ENCODE peak calls at places on chromosomes 2 and 18, in nine cellular contexts. F, Q, G, A, Y, E, H, L and W are unnamed samples.

GRCh38 chr2:149611100-149611820 is 23.7 kb upstream of the MMADHC start:
- DNase-seq in F (no peak), H (no peak), G (no peak), Q (no peak), A (no peak), L (no peak), E (no peak), Y (no peak), W (no peak)

GRCh38 chr18:33114749-33115148 is 325.8 kb downstream of the CCDC178 start:
- DNase-seq in A (no peak), F (peak), L (no peak), Y (no peak), G (no peak), H (no peak), Q (no peak), E (no peak), W (no peak)

GRCh38 chr18:63936156-63936931 is 12.8 kb upstream of the HMSD start:
- DNase-seq in E (peak), F (peak), Q (peak), L (peak), H (peak), A (peak), G (peak), Y (peak), W (peak)

GRCh38 chr18:54776282-54776977 is 51.8 kb upstream of the RAB27B start:
- DNase-seq in L (no peak), F (no peak), H (peak), Y (peak), Q (no peak), A (no peak), G (no peak), E (no peak), W (no peak)

GRCh38 chr2:120988051-120988707 is 252.5 kb downstream of the GLI2 start:
- DNase-seq in H (no peak), E (no peak), L (peak), F (no peak), Y (no peak), A (no peak), Q (no peak), G (no peak), W (no peak)

GRCh38 chr2:156221703-156222102 is 110.8 kb downstream of the NR4A2 start:
- DNase-seq in L (no peak), G (no peak), E (no peak), A (no peak), Q (no peak), F (no peak), Y (no peak), H (no peak), W (no peak)

GRCh38 chr2:10482979-10483378 is 34.9 kb upstream of the ODC1 start:
- DNase-seq in F (no peak), A (no peak), G (no peak), E (no peak), Y (no peak), H (no peak), Q (no peak), L (peak), W (no peak)

GRCh38 chr2:206150168-206150567 is 9.1 kb downstream of the NDUFS1 start:
- DNase-seq in H (no peak), G (no peak), Y (no peak), F (no peak), Q (no peak), E (no peak), L (no peak), A (no peak), W (no peak)

GRCh38 chr18:25736516-25736915 is 353.9 kb downstream of the SS18 start:
- DNase-seq in F (no peak), E (no peak), H (no peak), G (no peak), Q (no peak), Y (no peak), A (no peak), L (no peak), W (no peak)

GRCh38 chr18:23484783-23485182 is 18.5 kb upstream of the RMC1 start:
- DNase-seq in Y (no peak), F (no peak), Q (no peak), G (no peak), L (no peak), H (no peak), A (no peak), E (no peak), W (no peak)

GRCh38 chr2:221482581-221483140 is 89.4 kb downstream of the EPHA4 start:
- DNase-seq in Y (no peak), A (no peak), F (no peak), E (no peak), L (no peak), G (no peak), Q (no peak), H (no peak), W (peak)

GRCh38 chr2:61125798-61126197 is 36.2 kb upstream of the C2orf74 start:
- DNase-seq in A (no peak), F (no peak), E (no peak), Y (no peak), H (no peak), L (no peak), G (no peak), Q (no peak), W (no peak)

GRCh38 chr2:72103690-72104089 is 44.0 kb downstream of the CYP26B1 start:
- DNase-seq in Y (no peak), Q (no peak), G (no peak), A (no peak), H (no peak), F (no peak), E (no peak), L (no peak), W (no peak)

GRCh38 chr2:139850254-139850890 is 1070.2 kb upstream of the NXPH2 start:
- DNase-seq in Q (no peak), G (no peak), L (no peak), A (no peak), F (no peak), H (no peak), Y (no peak), E (no peak), W (no peak)

GRCh38 chr18:8469793-8470192 is 139.4 kb upstream of the RAB12 start:
- DNase-seq in Q (no peak), F (no peak), Y (no peak), G (no peak), L (no peak), A (no peak), H (no peak), E (no peak), W (peak)

GRCh38 chr2:237968048-237968862 is 1.4 kb downstream of the UBE2F start:
- DNase-seq in L (no peak), G (peak), F (no peak), Y (peak), E (peak), Q (peak), A (no peak), H (no peak), W (peak)

GRCh38 chr2:30713698-30714097 is 93.5 kb downstream of the CAPN13 start:
- DNase-seq in Y (no peak), A (no peak), H (no peak), F (no peak), E (no peak), G (no peak), Q (no peak), L (no peak), W (no peak)

GRCh38 chr2:199303814-199304213 is 153.9 kb downstream of the SATB2 start:
- DNase-seq in H (no peak), G (no peak), Y (no peak), L (no peak), E (no peak), Q (no peak), F (no peak), A (no peak), W (no peak)

GRCh38 chr2:85085563-85085962 is 47.6 kb upstream of the TCF7L1 start:
- DNase-seq in L (no peak), Q (no peak), F (no peak), G (no peak), A (no peak), E (no peak), Y (no peak), H (no peak), W (no peak)

GRCh38 chr2:239124152-239124899 is 276.4 kb downstream of the TWIST2 start:
- DNase-seq in G (no peak), Y (no peak), Q (no peak), E (no peak), H (no peak), F (no peak), A (no peak), L (no peak), W (no peak)

GRCh38 chr2:187684181-187684580 is 129.9 kb upstream of the TFPI start:
- DNase-seq in Q (no peak), L (no peak), Y (no peak), E (no peak), H (no peak), A (no peak), F (no peak), G (no peak), W (no peak)